ENCODE peak calls at places on chromosomes 2 and 18, in seven cellular contexts. I is neural progenitor cell, U is K562, H is ascending aorta, E is right atrium auricular region, D is SJSA1, R is HAP-1. G is an unnamed sample.
A peak's percentile ranks its signal among the peaks of the same experiment; 100 is the strongest.

GRCh38 chr2:20650412-20650879 is 452 bp downstream of the HS1BP3 start:
- DNase-seq in R (peak; percentile 24), E (no peak), H (peak; percentile 69), U (peak; percentile 35), I (peak; percentile 78), D (no peak), G (peak; percentile 23)

GRCh38 chr2:163736433-163737168 is 793 bp upstream of the FIGN start:
- DNase-seq in E (peak; percentile 59), R (peak; percentile 52), I (peak; percentile 92), H (peak; percentile 71), U (no peak), D (peak; percentile 71), G (no peak)

GRCh38 chr2:124755386-124755785 is 730.3 kb downstream of the CNTNAP5 start:
- DNase-seq in U (no peak), R (no peak), E (no peak), D (no peak), I (no peak), H (no peak), G (no peak)

GRCh38 chr2:233147136-233147828 is 87.1 kb downstream of the INPP5D start:
- DNase-seq in D (no peak), U (no peak), H (no peak), E (no peak), I (no peak), R (no peak), G (no peak)

GRCh38 chr2:98524168-98524567 is 79.5 kb downstream of the INPP4A start:
- DNase-seq in E (no peak), I (no peak), R (no peak), H (no peak), U (no peak), D (no peak), G (no peak)

GRCh38 chr2:64485961-64486360 is 32.0 kb downstream of the LGALSL start:
- DNase-seq in U (no peak), R (no peak), I (no peak), E (no peak), D (no peak), H (no peak), G (no peak)

GRCh38 chr2:18762667-18763066 is 173.3 kb upstream of the NT5C1B start:
- DNase-seq in D (no peak), H (no peak), R (no peak), U (no peak), I (no peak), E (no peak), G (no peak)

GRCh38 chr2:29920631-29921559 is 491 bp downstream of the ALK start:
- DNase-seq in D (no peak), R (no peak), U (peak; percentile 8), E (no peak), I (peak; percentile 37), H (no peak), G (no peak)

GRCh38 chr2:71926098-71926466 is 221.6 kb downstream of the CYP26B1 start:
- DNase-seq in R (no peak), H (no peak), D (no peak), I (no peak), U (peak; percentile 2), E (no peak), G (no peak)

GRCh38 chr18:28204154-28204553 is 27.2 kb upstream of the CDH2 start:
- DNase-seq in E (no peak), H (no peak), I (no peak), R (no peak), U (no peak), D (peak; percentile 50), G (no peak)

GRCh38 chr2:23422089-23423061 is 37.4 kb downstream of the KLHL29 start:
- DNase-seq in U (no peak), R (no peak), E (peak; percentile 28), D (no peak), H (no peak), I (no peak), G (no peak)

GRCh38 chr2:150866431-150866830 is 379.0 kb upstream of the RND3 start:
- DNase-seq in U (peak; percentile 20), R (no peak), E (no peak), H (no peak), D (no peak), I (no peak), G (no peak)

GRCh38 chr2:130307850-130308249 is 34.8 kb upstream of the IMP4 start:
- DNase-seq in U (no peak), D (no peak), E (no peak), H (no peak), I (no peak), R (no peak), G (no peak)

GRCh38 chr2:212488611-212489010 is 50.0 kb downstream of the ERBB4 start:
- DNase-seq in I (no peak), E (no peak), D (no peak), H (no peak), U (no peak), R (no peak), G (no peak)

GRCh38 chr2:65722028-65722427 is 289.6 kb upstream of the SPRED2 start:
- DNase-seq in H (no peak), E (no peak), R (no peak), I (peak; percentile 84), U (no peak), D (no peak), G (no peak)

GRCh38 chr18:65938592-65939372 is 188.0 kb downstream of the CDH7 start:
- DNase-seq in R (peak; percentile 64), D (no peak), U (no peak), H (no peak), I (peak; percentile 28), E (no peak), G (no peak)

GRCh38 chr2:205580591-205580990 is 101.7 kb upstream of the NRP2 start:
- DNase-seq in I (no peak), H (no peak), D (no peak), R (no peak), E (no peak), U (no peak), G (no peak)

GRCh38 chr18:67117804-67118203 is 398.7 kb downstream of the DSEL start:
- DNase-seq in I (no peak), D (no peak), E (no peak), R (no peak), H (no peak), U (no peak), G (no peak)

GRCh38 chr2:74845217-74845751 is 11.4 kb downstream of the HK2 start:
- DNase-seq in H (peak; percentile 95), E (peak; percentile 82), U (no peak), R (no peak), D (peak; percentile 82), I (peak; percentile 18), G (no peak)

GRCh38 chr2:158755738-158756137 is 39.4 kb upstream of the DAPL1 start:
- DNase-seq in U (peak; percentile 25), H (no peak), D (no peak), E (no peak), I (peak; percentile 34), R (no peak), G (no peak)

GRCh38 chr18:21110667-21111350 is 804 bp downstream of the ROCK1 start:
- DNase-seq in U (peak; percentile 31), E (no peak), R (peak; percentile 22), D (no peak), I (no peak), H (peak; percentile 73), G (peak; percentile 54)

GRCh38 chr2:176100547-176101140 is 1.0 kb downstream of the HOXD12 start:
- DNase-seq in H (peak; percentile 22), I (no peak), D (no peak), R (no peak), U (no peak), E (no peak), G (no peak)

GRCh38 chr2:119476301-119477117 is 44.9 kb downstream of the TMEM37 start:
- DNase-seq in E (peak; percentile 64), I (peak; percentile 83), D (peak; percentile 52), H (peak; percentile 70), U (peak; percentile 87), R (peak; percentile 62), G (no peak)

GRCh38 chr2:15560988-15561573 is at the start of gene NBAS:
- DNase-seq in H (peak; percentile 91), U (peak; percentile 77), D (peak; percentile 83), I (peak; percentile 87), R (peak; percentile 84), E (peak; percentile 86), G (peak; percentile 41)

DNA sequence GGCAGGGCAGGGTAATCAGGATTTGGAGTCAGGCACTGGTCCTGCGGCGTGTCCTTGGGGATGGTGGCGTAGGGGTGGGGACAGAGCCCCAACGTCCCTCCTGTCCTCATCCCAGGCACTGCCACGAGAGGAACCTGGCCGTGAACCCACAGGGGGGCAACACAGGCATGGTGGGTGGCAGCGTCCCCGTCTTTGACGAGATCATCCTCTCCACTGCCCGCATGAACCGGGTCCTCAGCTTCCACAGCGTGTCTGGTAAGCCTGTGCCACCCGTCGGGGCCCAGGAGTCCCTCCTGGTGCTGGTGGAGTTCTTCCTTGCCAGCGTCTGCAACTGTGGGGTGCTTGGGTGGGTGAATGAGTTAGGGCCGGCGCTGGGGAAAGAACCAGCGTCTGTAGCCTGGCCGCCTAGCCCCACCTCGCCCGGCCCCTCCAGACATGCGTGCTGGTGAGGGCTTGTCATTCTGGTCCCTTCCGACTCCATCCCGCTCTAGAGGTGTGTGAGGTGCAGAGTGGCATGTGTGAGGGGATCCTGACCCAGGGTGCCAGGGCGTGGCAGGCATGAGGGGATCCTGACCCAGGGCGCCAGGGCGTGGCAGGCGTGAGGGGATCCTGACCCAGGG is 8.0 kb downstream of the D2HGDH start:
- DNase-seq in I (no peak), D (no peak), R (no peak), H (no peak), U (no peak), E (no peak), G (no peak)
- H3K36me3 ChIP-seq in I (no peaks in the 10 kb centered on the region), D (peaks cover 13% of the 10 kb centered on the region), R (peaks cover 28% of the 10 kb centered on the region), H (peaks cover 32% of the 10 kb centered on the region), U (peaks cover 38% of the 10 kb centered on the region), E (peaks cover 17% of the 10 kb centered on the region), G (peaks cover 32% of the 10 kb centered on the region)

DNA sequence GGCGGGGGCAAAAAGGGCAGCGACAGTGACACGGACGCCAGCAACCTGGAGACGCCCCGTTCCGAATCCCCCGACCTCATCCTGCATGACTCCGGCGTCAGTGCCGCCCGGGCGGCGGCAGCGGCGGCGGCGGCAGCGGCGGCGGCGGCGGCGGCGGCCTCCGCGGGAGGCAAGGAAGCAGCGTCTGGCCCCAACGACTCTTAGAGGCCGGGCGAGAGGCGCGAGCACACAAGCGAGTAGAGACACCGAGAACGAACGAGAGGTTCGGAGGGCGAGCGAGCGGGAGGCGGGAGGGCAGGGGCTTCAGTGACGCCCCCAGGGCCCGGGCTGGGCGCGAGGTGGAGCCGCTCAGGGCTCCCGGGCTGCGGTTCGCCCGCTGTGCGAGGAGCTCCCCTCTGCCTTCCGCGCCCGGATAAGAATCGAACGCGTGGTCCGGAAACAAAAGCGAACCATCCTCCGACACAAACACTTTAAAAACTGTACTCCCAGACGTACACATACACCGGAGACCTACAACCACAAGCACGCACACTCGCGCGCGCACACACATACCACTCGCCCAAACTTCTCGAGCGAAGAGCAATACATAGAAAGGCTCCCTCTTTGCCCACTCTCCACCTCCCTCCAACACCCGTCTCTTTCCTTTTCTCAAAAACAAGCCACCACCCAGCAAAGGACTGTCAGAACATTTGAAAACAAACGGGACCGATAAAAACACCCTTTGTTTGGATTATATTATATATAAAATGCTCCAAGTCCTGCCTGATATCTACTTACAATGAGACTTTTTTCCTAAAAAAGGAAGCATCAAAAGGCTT is 2.8 kb downstream of the SP9 start:
- DNase-seq in R (peak; percentile 35), I (peak; percentile 85), D (no peak), U (peak; percentile 46), H (no peak), E (no peak), G (no peak)
- H3K4me1 ChIP-seq in R (peaks cover 26% of the 10 kb centered on the region), I (peaks cover 53% of the 10 kb centered on the region), D (peaks cover 17% of the 10 kb centered on the region), U (peaks cover 50% of the 10 kb centered on the region), H (peaks cover 28% of the 10 kb centered on the region), E (peaks cover 69% of the 10 kb centered on the region), G (peaks cover 75% of the 10 kb centered on the region)

GRCh38 chr2:238852186-238852869 is 4.4 kb downstream of the TWIST2 start:
- DNase-seq in E (no peak), D (no peak), R (no peak), U (no peak), H (no peak), I (no peak), G (no peak)
- H3K27me3 ChIP-seq in E (no peaks in the 10 kb centered on the region), D (no peaks in the 10 kb centered on the region), R (peaks cover 58% of the 10 kb centered on the region), U (peaks cover 6% of the 10 kb centered on the region), H (no peaks in the 10 kb centered on the region), I (peaks cover 90% of the 10 kb centered on the region), G (peaks cover 4% of the 10 kb centered on the region)

GRCh38 chr2:230383453-230383852 is 32.5 kb upstream of the SP100 start:
- DNase-seq in D (no peak), E (no peak), I (no peak), R (no peak), U (no peak), H (no peak), G (no peak)
- H3K36me3 ChIP-seq in D (peaks cover 19% of the 10 kb centered on the region), E (no peaks in the 10 kb centered on the region), I (no peaks in the 10 kb centered on the region), R (no peaks in the 10 kb centered on the region), U (peaks cover 2% of the 10 kb centered on the region), H (peaks cover 37% of the 10 kb centered on the region), G (peaks cover 54% of the 10 kb centered on the region)

G was measured in effector memory CD4-positive, alpha-beta T cell.